ENCODE peak calls at places on chromosome 1, in six cellular contexts. A is GM10248, P is GDM1, R is myocyte, M is transverse colon, C is GM12865. B is an unnamed sample.

GRCh38 chr1:227731696-227732585 is 3.2 kb downstream of the JMJD4 start:
- DNase-seq in A (no peak), P (no peak), R (no peak), M (no peak), C (no peak), B (no peak)

GRCh38 chr1:203462878-203463277 is 12.7 kb upstream of the PRELP start:
- DNase-seq in A (no peak), P (no peak), R (no peak), M (no peak), C (no peak), B (no peak)

GRCh38 chr1:45205910-45206721 is at the start of gene ZSWIM5:
- DNase-seq in A (peak), P (no peak), R (peak), M (peak), C (peak), B (no peak)

GRCh38 chr1:1703796-1704195 is 11.2 kb upstream of the SLC35E2B start:
- DNase-seq in A (no peak), P (no peak), R (no peak), M (no peak), C (no peak), B (peak)

GRCh38 chr1:176696109-176696508 is 233.1 kb downstream of the PAPPA2 start:
- DNase-seq in A (no peak), P (no peak), R (peak), M (no peak), C (peak), B (peak)

GRCh38 chr1:206899717-206900116 is 2.5 kb downstream of the IL24 start:
- DNase-seq in A (no peak), P (no peak), R (no peak), M (no peak), C (no peak), B (no peak)

GRCh38 chr1:160256396-160257046 is 5.8 kb downstream of the DCAF8 start:
- DNase-seq in A (no peak), P (no peak), R (no peak), M (no peak), C (no peak), B (no peak)

GRCh38 chr1:25958475-25958874 is 39.4 kb downstream of the PAFAH2 start:
- DNase-seq in A (no peak), P (no peak), R (peak), M (no peak), C (no peak), B (no peak)

GRCh38 chr1:226370144-226370923 is 37.6 kb downstream of the PARP1 start:
- DNase-seq in A (peak), P (no peak), R (no peak), M (no peak), C (peak), B (peak)

GRCh38 chr1:208254862-208255261 is 10.7 kb upstream of the PLXNA2 start:
- DNase-seq in A (no peak), P (no peak), R (peak), M (no peak), C (no peak), B (no peak)

GRCh38 chr1:185488673-185489311 is 171.7 kb upstream of the IVNS1ABP start:
- DNase-seq in A (no peak), P (no peak), R (no peak), M (peak), C (no peak), B (no peak)

GRCh38 chr1:36989260-36989659 is 45.1 kb downstream of the GRIK3 start:
- DNase-seq in A (no peak), P (no peak), R (no peak), M (no peak), C (no peak), B (no peak)

GRCh38 chr1:63958556-63958955 is 184.7 kb downstream of the ROR1 start:
- DNase-seq in A (no peak), P (no peak), R (no peak), M (no peak), C (no peak), B (no peak)

GRCh38 chr1:16981269-16981849 is 939 bp upstream of the MFAP2 start:
- DNase-seq in A (no peak), P (no peak), R (peak), M (no peak), C (no peak), B (no peak)

GRCh38 chr1:46211051-46211450 is 7.9 kb downstream of the LURAP1 start:
- DNase-seq in A (no peak), P (no peak), R (no peak), M (no peak), C (no peak), B (no peak)

GRCh38 chr1:17480846-17481245 is 41.4 kb upstream of the RCC2 start:
- DNase-seq in A (no peak), P (no peak), R (no peak), M (no peak), C (no peak), B (no peak)

GRCh38 chr1:165442053-165442452 is 2.9 kb downstream of the RXRG start:
- DNase-seq in A (no peak), P (no peak), R (no peak), M (no peak), C (no peak), B (no peak)

GRCh38 chr1:37474697-37475379 is 458 bp downstream of the ZC3H12A start:
- DNase-seq in A (no peak), P (no peak), R (peak), M (peak), C (no peak), B (peak)

GRCh38 chr1:116374340-116375164 is 1.5 kb downstream of the ATP1A1 start:
- DNase-seq in A (no peak), P (no peak), R (peak), M (peak), C (peak), B (peak)

GRCh38 chr1:204323887-204324286 is 35.8 kb downstream of the PLEKHA6 start:
- DNase-seq in A (no peak), P (no peak), R (no peak), M (no peak), C (no peak), B (no peak)

GRCh38 chr1:18299441-18300338 is 181.0 kb upstream of the KLHDC7A start:
- DNase-seq in A (peak), P (no peak), R (no peak), M (no peak), C (peak), B (peak)